ENCODE peak calls at places on chromosomes 7 and 10, in four cellular contexts. T is HTR-8/SVneo; I is activated T-helper 1 cell treated with anti-CD3 and anti-CD28 coated beads, Interleukin-2, amount 50 U/mL, for 16 hours; P is HT-29. D is an unnamed sample.

GRCh38 chr7:137151056-137151731 is 192.3 kb downstream of the PTN start:
- DNase-seq in T (no peak), I (no peak), P (no peak), D (no peak)

GRCh38 chr10:49171326-49172140 is 16.7 kb downstream of the TMEM273 start:
- DNase-seq in T (no peak), I (no peak), P (no peak), D (no peak)

GRCh38 chr7:127066974-127067373 is 185.8 kb downstream of the GRM8 start:
- DNase-seq in T (no peak), I (no peak), P (peak), D (no peak)

GRCh38 chr10:15369642-15370211 is 1.4 kb downstream of the FAM171A1 start:
- DNase-seq in T (peak), I (no peak), P (no peak), D (no peak)

GRCh38 chr7:135209225-135209834 is 2.0 kb downstream of the WDR91 start:
- DNase-seq in T (no peak), I (no peak), P (no peak), D (no peak)

GRCh38 chr10:1733720-1734119 is 3.6 kb downstream of the ADARB2 start:
- DNase-seq in T (no peak), I (no peak), P (no peak), D (no peak)

GRCh38 chr10:43282881-43283280 is 16.0 kb upstream of the RASGEF1A start:
- DNase-seq in T (no peak), I (no peak), P (no peak), D (no peak)

GRCh38 chr7:146956853-146957252 is 840.3 kb downstream of the CNTNAP2 start:
- DNase-seq in T (no peak), I (no peak), P (no peak), D (no peak)

GRCh38 chr10:88254091-88254490 is 329.0 kb downstream of the RNLS start:
- DNase-seq in T (peak), I (no peak), P (peak), D (peak)

GRCh38 chr10:77350134-77350533 is 287.5 kb downstream of the KCNMA1 start:
- DNase-seq in T (no peak), I (no peak), P (no peak), D (no peak)

GRCh38 chr7:28988818-28989595 is 30.9 kb upstream of the TRIL start:
- DNase-seq in T (peak), I (no peak), P (no peak), D (peak)

GRCh38 chr7:101705327-101705726 is 76.2 kb upstream of the MYL10 start:
- DNase-seq in T (no peak), I (no peak), P (no peak), D (no peak)

GRCh38 chr10:61000769-61001730 is 57.1 kb upstream of the RHOBTB1 start:
- DNase-seq in T (peak), I (no peak), P (peak), D (no peak)

GRCh38 chr7:128904381-128905197 is 5.9 kb downstream of the KCP start:
- DNase-seq in T (peak), I (no peak), P (peak), D (peak)

GRCh38 chr10:59276928-59277327 is 85.4 kb downstream of the FAM13C start:
- DNase-seq in T (no peak), I (no peak), P (no peak), D (no peak)

GRCh38 chr7:137681657-137682562 is 164.9 kb downstream of the DGKI start:
- DNase-seq in T (peak), I (no peak), P (no peak), D (peak)

GRCh38 chr10:11086177-11086576 is 68.5 kb downstream of the CELF2 start:
- DNase-seq in T (no peak), I (no peak), P (no peak), D (no peak)

GRCh38 chr7:131665021-131665420 is 108.6 kb upstream of the PODXL start:
- DNase-seq in T (no peak), I (no peak), P (no peak), D (no peak)

GRCh38 chr7:133126422-133126821 is 44.5 kb upstream of the CHCHD3 start:
- DNase-seq in T (no peak), I (no peak), P (no peak), D (no peak)

GRCh38 chr7:83410989-83411591 is 237.8 kb downstream of the SEMA3E start:
- DNase-seq in T (no peak), I (no peak), P (peak), D (peak)

GRCh38 chr10:89171263-89171872 is 35.7 kb downstream of the CH25H start:
- DNase-seq in T (no peak), I (no peak), P (no peak), D (peak)

GRCh38 chr7:18086165-18087030 is 58.8 kb upstream of the PRPS1L1 start:
- DNase-seq in T (peak), I (no peak), P (no peak), D (no peak)

GRCh38 chr7:156843157-156843556 is 49.8 kb downstream of the LMBR1 start:
- DNase-seq in T (no peak), I (no peak), P (no peak), D (no peak)

GRCh38 chr7:111198255-111198654 is 107.3 kb downstream of the LRRN3 start:
- DNase-seq in T (peak), I (no peak), P (peak), D (peak)

GRCh38 chr10:2619472-2619871 is 447.9 kb upstream of the PFKP start:
- DNase-seq in T (peak), I (no peak), P (peak), D (no peak)

GRCh38 chr7:30321992-30322637 is 37.7 kb downstream of the ZNRF2 start:
- DNase-seq in T (no peak), I (no peak), P (no peak), D (no peak)

GRCh38 chr7:77982926-77983550 is 184.5 kb downstream of the PHTF2 start:
- DNase-seq in T (no peak), I (no peak), P (peak), D (no peak)

GRCh38 chr7:40608321-40609075 is 473.7 kb downstream of the SUGCT start:
- DNase-seq in T (no peak), I (no peak), P (no peak), D (no peak)

GRCh38 chr10:98242823-98243222 is 25.2 kb downstream of the LOXL4 start:
- DNase-seq in T (no peak), I (no peak), P (peak), D (no peak)

GRCh38 chr7:2978403-2978802 is 65.3 kb downstream of the CARD11 start:
- DNase-seq in T (no peak), I (peak), P (no peak), D (no peak)

GRCh38 chr7:118844748-118845147 is 620.2 kb downstream of the ANKRD7 start:
- DNase-seq in T (no peak), I (no peak), P (peak), D (no peak)

GRCh38 chr10:81838950-81839349 is 36.0 kb upstream of the NRG3 start:
- DNase-seq in T (no peak), I (no peak), P (peak), D (no peak)

GRCh38 chr7:134619627-134620331 is 26.9 kb upstream of the BPGM start:
- DNase-seq in T (no peak), I (no peak), P (no peak), D (peak)

GRCh38 chr10:70722820-70723424 is 50.6 kb downstream of the ADAMTS14 start:
- DNase-seq in T (peak), I (no peak), P (no peak), D (no peak)

D was measured in amniotic stem cell.